ENCODE peak calls at places on chromosomes 16 and 17, in five cellular contexts. K is BE2C; T is astrocyte of the spinal cord; R is CD4-positive, alpha-beta T cell; L is heart right ventricle. G is an unnamed sample.

GRCh38 chr17:82716383-82717181 is at the start of gene FN3KRP:
- DNase-seq in K (peak), T (peak), R (peak), L (peak), G (peak)

GRCh38 chr17:7912927-7913524 is 3.1 kb downstream of the RNF227 start:
- DNase-seq in K (peak), T (peak), R (peak), L (no peak), G (no peak)

GRCh38 chr16:72783716-72784320 is 264.1 kb downstream of the ZFHX3 start:
- DNase-seq in K (no peak), T (peak), R (no peak), L (no peak), G (no peak)

GRCh38 chr16:23132921-23133532 is 16.2 kb downstream of the USP31 start:
- DNase-seq in K (no peak), T (peak), R (no peak), L (peak), G (no peak)

GRCh38 chr16:67441289-67441753 is 10.4 kb downstream of the HSD11B2 start:
- DNase-seq in K (peak), T (no peak), R (no peak), L (peak), G (peak)

GRCh38 chr16:22191966-22192260 is 14.2 kb upstream of the EEF2K start:
- DNase-seq in K (no peak), T (no peak), R (peak), L (no peak), G (no peak)

GRCh38 chr16:70635356-70636016 is 10.9 kb upstream of the IL34 start:
- DNase-seq in K (no peak), T (peak), R (no peak), L (peak), G (no peak)

GRCh38 chr16:83581082-83581481 is 226.7 kb upstream of the HSBP1 start:
- DNase-seq in K (no peak), T (no peak), R (no peak), L (no peak), G (no peak)

GRCh38 chr17:149231-149630 is 11.9 kb downstream of the SCGB1C2 start:
- DNase-seq in K (no peak), T (no peak), R (no peak), L (no peak), G (no peak)

GRCh38 chr17:28720247-28720996 is 637 bp downstream of the RPL23A start:
- DNase-seq in K (no peak), T (no peak), R (no peak), L (no peak), G (no peak)

GRCh38 chr17:75506134-75506533 is 9.2 kb downstream of the CASKIN2 start:
- DNase-seq in K (no peak), T (no peak), R (no peak), L (peak), G (no peak)

GRCh38 chr16:17396762-17397498 is 73.8 kb downstream of the XYLT1 start:
- DNase-seq in K (peak), T (peak), R (peak), L (no peak), G (peak)

GRCh38 chr17:44002141-44002848 is 2.1 kb upstream of the NAGS start:
- DNase-seq in K (no peak), T (peak), R (no peak), L (no peak), G (no peak)

GRCh38 chr17:79192503-79193500 is 118.2 kb downstream of the ENGASE start:
- DNase-seq in K (no peak), T (peak), R (no peak), L (peak), G (no peak)

GRCh38 chr17:78272181-78272913 is 40.9 kb downstream of the TMEM235 start:
- DNase-seq in K (no peak), T (peak), R (peak), L (no peak), G (peak)

GRCh38 chr16:3574195-3574594 is 3.0 kb downstream of the NLRC3 start:
- DNase-seq in K (no peak), T (no peak), R (no peak), L (no peak), G (no peak)

GRCh38 chr16:78096386-78096785 is 3.1 kb upstream of the WWOX start:
- DNase-seq in K (no peak), T (no peak), R (no peak), L (no peak), G (no peak)

GRCh38 chr17:45143101-45143670 is 5.1 kb upstream of the HEXIM1 start:
- DNase-seq in K (no peak), T (no peak), R (no peak), L (no peak), G (no peak)

GRCh38 chr17:81194941-81195901 is 27.5 kb downstream of the CEP131 start:
- DNase-seq in K (no peak), T (no peak), R (no peak), L (peak), G (no peak)

GRCh38 chr16:65876200-65876498 is 490.3 kb upstream of the CDH5 start:
- DNase-seq in K (no peak), T (no peak), R (no peak), L (no peak), G (no peak)

GRCh38 chr17:4786516-4786915 is 352 bp upstream of the VMO1 start:
- DNase-seq in K (no peak), T (no peak), R (no peak), L (no peak), G (no peak)

GRCh38 chr17:80045703-80046102 is 9.3 kb downstream of the CCDC40 start:
- DNase-seq in K (no peak), T (no peak), R (no peak), L (no peak), G (no peak)

GRCh38 chr16:70777973-70778406 is 23.0 kb downstream of the VAC14 start:
- DNase-seq in K (peak), T (no peak), R (no peak), L (no peak), G (no peak)

GRCh38 chr17:59848385-59848668 is 44.4 kb downstream of the TUBD1 start:
- DNase-seq in K (no peak), T (no peak), R (no peak), L (no peak), G (no peak)

GRCh38 chr17:54007855-54008254 is 185.1 kb downstream of the KIF2B start:
- DNase-seq in K (no peak), T (no peak), R (no peak), L (no peak), G (no peak)

GRCh38 chr17:14451729-14452191 is 150.9 kb downstream of the HS3ST3B1 start:
- DNase-seq in K (no peak), T (no peak), R (no peak), L (no peak), G (no peak)

GRCh38 chr17:36001862-36002603 is 680 bp upstream of the CCL15 start:
- DNase-seq in K (no peak), T (no peak), R (no peak), L (no peak), G (peak)

GRCh38 chr16:54050281-54051210 is 236.0 kb downstream of the IRX3 start:
- DNase-seq in K (no peak), T (peak), R (no peak), L (no peak), G (no peak)

GRCh38 chr17:34503804-34504203 is 75.6 kb upstream of the TMEM132E start:
- DNase-seq in K (no peak), T (no peak), R (no peak), L (peak), G (no peak)

GRCh38 chr17:42311240-42312034 is 23.1 kb downstream of the STAT5A start:
- DNase-seq in K (peak), T (peak), R (no peak), L (peak), G (peak)

GRCh38 chr17:79905832-79906231 is 66.6 kb upstream of the CBX4 start:
- DNase-seq in K (peak), T (no peak), R (no peak), L (no peak), G (no peak)

GRCh38 chr16:56332464-56333079 is 92.8 kb downstream of the AMFR start:
- DNase-seq in K (no peak), T (peak), R (no peak), L (peak), G (peak)
- TF ChIP-seq CTCF in K (no peak), T (peak), R (no peak), L (peak), G (no peak)

DNA sequence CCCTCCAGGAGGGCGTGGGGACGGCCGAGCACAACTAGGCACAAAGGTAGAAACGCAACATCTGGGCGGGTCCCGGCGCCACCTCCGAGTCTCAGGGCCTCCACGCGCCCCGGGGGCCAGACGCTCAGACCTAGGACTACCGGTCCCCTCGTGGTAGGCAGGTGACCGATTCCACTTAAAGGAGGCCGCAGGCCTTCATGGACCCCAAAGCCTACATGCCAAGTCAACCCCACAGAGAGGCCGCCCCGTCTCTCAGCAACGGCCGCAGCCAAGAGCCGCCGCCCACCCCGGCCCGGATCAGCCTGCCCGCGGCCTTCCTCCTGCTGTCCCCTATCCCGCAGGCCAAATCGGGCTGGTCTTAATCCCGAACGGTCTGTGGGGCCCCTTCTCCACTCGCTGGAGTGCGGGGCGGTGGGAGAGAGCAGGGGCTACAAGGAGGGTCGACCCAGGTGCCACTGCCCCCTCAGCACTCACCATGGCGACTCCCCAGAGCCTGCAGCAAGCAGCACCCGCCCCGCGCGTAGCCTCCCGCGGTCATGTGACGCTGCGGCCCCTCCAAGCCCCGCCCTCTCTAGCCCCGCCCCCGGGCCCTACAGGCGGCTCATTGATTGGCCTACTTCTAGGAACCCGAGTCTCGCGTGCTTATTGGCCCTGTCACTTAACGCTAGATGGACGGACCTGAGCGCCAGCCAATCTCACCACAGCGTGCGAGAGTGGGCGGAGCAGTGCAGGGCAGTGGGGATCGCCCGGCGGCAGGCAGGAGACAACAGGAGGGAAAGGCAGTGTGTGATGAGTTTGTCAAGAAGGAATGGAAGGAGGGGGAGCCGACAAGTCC is at the start of gene VPS35:
- DNase-seq in K (peak), T (peak), R (peak), L (peak), G (peak)
- TF ChIP-seq CTCF in K (no peak), T (no peak), R (no peak), L (no peak), G (no peak)

DNA sequence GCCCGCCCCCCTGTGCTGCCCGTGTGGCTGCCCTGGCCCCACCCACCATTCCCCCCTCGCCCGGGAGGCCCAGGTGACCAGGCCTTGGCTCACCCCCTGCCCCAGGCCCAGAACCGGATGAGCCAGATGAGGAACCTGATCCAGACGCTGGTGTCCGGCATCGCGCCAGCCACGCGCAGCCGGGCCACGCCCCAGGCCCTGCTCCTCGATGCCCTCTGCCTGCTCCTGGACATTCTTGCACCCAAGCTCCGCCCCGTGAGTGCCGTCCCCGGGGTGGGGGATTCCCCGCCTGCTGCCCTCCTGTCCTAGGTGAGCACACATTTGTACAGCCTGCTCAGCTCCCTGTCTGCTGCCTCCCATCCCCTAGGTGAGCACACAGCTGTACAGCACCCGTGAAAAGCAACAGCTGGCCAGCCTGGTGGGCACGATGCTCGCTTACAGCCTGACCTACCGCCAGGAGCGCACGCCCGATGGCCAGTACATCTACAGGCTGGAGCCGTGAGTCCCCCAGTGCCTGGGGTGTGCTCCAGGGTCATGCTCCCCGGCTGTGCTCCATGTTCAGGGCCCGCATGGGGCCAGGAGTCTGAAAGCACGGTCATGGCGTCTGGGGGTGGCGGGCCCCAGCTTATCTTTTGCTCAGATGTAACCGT is 4.8 kb downstream of the GNG13 start:
- DNase-seq in K (no peak), T (no peak), R (no peak), L (no peak), G (no peak)
- TF ChIP-seq CTCF in K (no peak), T (no peak), R (no peak), L (no peak), G (no peak)

DNA sequence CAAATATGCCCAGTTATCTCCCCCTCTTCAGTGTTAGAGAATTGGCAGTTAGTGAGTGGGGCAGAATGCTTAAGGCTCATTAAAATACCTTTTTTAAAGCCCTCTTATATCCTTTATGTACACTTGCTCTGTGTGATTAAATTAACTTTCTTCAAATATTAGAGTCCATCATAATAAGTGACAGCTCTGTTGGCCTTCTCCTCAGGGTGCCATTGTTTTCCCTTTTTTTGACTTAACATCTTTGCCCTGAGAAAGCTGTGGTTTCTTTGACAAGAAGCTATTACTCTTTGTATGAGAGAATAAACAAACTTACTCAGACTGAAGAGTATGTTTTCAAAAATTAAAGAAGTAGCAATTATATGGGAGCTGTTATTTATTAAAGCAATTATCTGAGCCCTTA is 13.3 kb downstream of the RBBP6 start:
- DNase-seq in K (no peak), T (no peak), R (no peak), L (no peak), G (no peak)
- TF ChIP-seq CTCF in K (no peak), T (no peak), R (no peak), L (no peak), G (no peak)

GRCh38 chr17:58706351-58707140 is 14.1 kb downstream of the RAD51C start:
- DNase-seq in K (no peak), T (no peak), R (no peak), L (no peak), G (no peak)

DNA sequence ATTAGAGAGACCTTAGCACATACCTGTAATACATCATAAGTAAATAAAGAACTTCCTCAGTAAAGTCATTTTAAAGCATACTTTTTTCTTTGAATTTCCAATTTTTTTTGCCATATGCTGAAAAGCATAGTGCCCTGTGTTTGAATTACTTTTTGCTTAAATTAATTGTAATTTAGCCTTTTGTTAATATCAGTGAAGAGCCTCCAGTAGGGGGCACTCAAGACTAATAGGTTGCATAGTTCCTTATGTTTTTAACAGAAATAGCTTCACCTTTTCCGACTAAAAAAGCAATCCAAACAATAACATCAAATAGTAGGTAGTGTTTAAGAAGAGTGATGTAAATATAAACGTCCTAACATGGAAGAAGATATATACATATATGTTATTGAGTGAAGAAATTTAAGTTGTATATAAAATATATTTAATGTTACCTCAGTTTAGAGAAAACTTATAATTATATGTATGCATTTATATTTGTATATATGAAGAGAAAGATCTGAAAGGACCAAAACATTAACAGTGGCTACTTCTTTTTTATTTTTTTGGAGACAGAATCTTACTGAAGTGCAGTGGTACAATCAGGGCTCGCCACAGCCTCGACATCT is 18.6 kb downstream of the RAD51C start:
- DNase-seq in K (peak), T (peak), R (peak), L (no peak), G (peak)
- TF ChIP-seq CTCF in K (peak), T (peak), R (peak), L (peak), G (peak)

DNA sequence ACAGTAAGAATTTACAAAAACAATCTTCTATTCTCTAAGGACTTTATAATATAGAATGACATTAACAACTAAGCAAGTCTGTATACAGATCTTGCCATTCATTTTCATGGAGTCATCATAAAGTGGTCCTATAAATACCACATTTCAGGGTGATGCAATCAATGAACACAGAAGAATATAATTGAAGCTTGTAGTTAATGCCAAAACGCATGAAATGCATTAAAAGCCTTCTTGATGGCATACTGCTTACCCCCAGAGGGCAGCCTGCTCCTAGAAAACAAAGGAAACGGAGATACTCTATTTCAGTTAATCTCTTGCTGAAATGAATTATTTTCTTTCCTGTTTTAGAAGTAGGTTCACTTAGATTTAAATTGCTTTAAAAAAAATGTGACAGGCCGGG is 45.2 kb upstream of the STAC2 start:
- DNase-seq in K (peak), T (peak), R (no peak), L (no peak), G (peak)
- TF ChIP-seq CTCF in K (peak), T (peak), R (no peak), L (no peak), G (peak)

GRCh38 chr17:72388765-72389473 is 268.1 kb downstream of the SOX9 start:
- DNase-seq in K (no peak), T (peak), R (no peak), L (no peak), G (no peak)
- TF ChIP-seq CTCF in K (peak), T (peak), R (no peak), L (no peak), G (no peak)

GRCh38 chr17:50596191-50597037 is 35.9 kb downstream of the CACNA1G start:
- DNase-seq in K (no peak), T (no peak), R (no peak), L (no peak), G (no peak)
- TF ChIP-seq CTCF in K (no peak), T (peak), R (no peak), L (no peak), G (no peak)

DNA sequence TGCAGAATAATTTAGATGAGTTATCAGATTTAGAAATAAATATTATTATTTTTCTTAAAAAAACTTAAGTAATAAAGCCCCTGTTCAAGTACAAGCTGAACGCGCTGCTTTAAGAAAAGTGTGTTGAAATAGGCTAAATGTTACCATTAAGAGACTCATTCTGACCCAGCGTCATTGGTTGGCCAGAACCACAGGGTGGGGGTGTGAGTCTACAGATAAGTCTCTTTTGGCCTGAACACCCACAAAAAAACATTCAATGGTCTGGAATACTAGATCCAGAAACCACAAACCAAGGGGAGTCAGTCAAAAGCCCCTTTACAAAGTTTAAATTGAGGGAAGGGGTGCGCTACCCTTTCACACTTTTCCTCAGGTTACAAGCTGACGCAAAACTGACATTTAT is 776.1 kb downstream of the KCNJ2 start:
- DNase-seq in K (peak), T (peak), R (no peak), L (no peak), G (no peak)
- TF ChIP-seq CTCF in K (peak), T (peak), R (no peak), L (no peak), G (no peak)

GRCh38 chr17:48066192-48066591 is 18.0 kb downstream of the NFE2L1 start:
- DNase-seq in K (no peak), T (no peak), R (no peak), L (no peak), G (no peak)

GRCh38 chr17:48070195-48070594 is 22.0 kb downstream of the NFE2L1 start:
- DNase-seq in K (no peak), T (no peak), R (no peak), L (no peak), G (no peak)

GRCh38 chr17:48066656-48067055 is 18.5 kb downstream of the NFE2L1 start:
- DNase-seq in K (no peak), T (no peak), R (no peak), L (no peak), G (no peak)

GRCh38 chr17:48067245-48067644 is 19.1 kb downstream of the NFE2L1 start:
- DNase-seq in K (no peak), T (no peak), R (no peak), L (no peak), G (no peak)

GRCh38 chr17:48068491-48068961 is 20.4 kb downstream of the NFE2L1 start:
- DNase-seq in K (peak), T (peak), R (no peak), L (no peak), G (no peak)
- TF ChIP-seq CTCF in K (peak), T (peak), R (no peak), L (peak), G (no peak)